ENCODE peak calls at places on chromosome 19, in four cellular contexts. One of them, this sample, is unnamed.

GRCh38 chr19:8488351-8488750 is 14.1 kb downstream of the PRAM1 start:
- DNase-seq in cardiac fibroblast: no peak
- DNase-seq in Caco-2: no peak
- DNase-seq in Calu3: no peak
- DNase-seq in this sample: no peak

GRCh38 chr19:29941828-29942403 is at the start of gene URI1:
- DNase-seq in Calu3: peak; percentile 96
- DNase-seq in cardiac fibroblast: peak; percentile 88
- DNase-seq in Caco-2: peak; percentile 90
- DNase-seq in this sample: peak; percentile 97

GRCh38 chr19:37472165-37472564 is 3.0 kb downstream of the ZNF570 start:
- DNase-seq in cardiac fibroblast: no peak
- DNase-seq in Caco-2: no peak
- DNase-seq in Calu3: no peak
- DNase-seq in this sample: no peak

GRCh38 chr19:39389621-39390414 is 1.1 kb downstream of the PAF1 start:
- DNase-seq in cardiac fibroblast: no peak
- DNase-seq in Calu3: no peak
- DNase-seq in Caco-2: no peak
- DNase-seq in this sample: no peak

GRCh38 chr19:51097166-51097736 is 11.0 kb downstream of the CTU1 start:
- DNase-seq in Calu3: peak; percentile 93
- DNase-seq in Caco-2: peak; percentile 70
- DNase-seq in cardiac fibroblast: peak; percentile 66
- DNase-seq in this sample: no peak

GRCh38 chr19:14369399-14370168 is 11.7 kb upstream of the ADGRE5 start:
- DNase-seq in cardiac fibroblast: peak; percentile 58
- DNase-seq in Calu3: no peak
- DNase-seq in Caco-2: no peak
- DNase-seq in this sample: no peak

GRCh38 chr19:23070353-23070781 is 46.5 kb upstream of the ZNF730 start:
- DNase-seq in cardiac fibroblast: peak; percentile 36
- DNase-seq in Calu3: no peak
- DNase-seq in Caco-2: no peak
- DNase-seq in this sample: no peak

GRCh38 chr19:16040642-16041041 is 35.7 kb upstream of the TPM4 start:
- DNase-seq in Calu3: no peak
- DNase-seq in Caco-2: no peak
- DNase-seq in cardiac fibroblast: peak; percentile 91
- DNase-seq in this sample: no peak

GRCh38 chr19:3816566-3817218 is 30.5 kb upstream of the MATK start:
- DNase-seq in Calu3: no peak
- DNase-seq in cardiac fibroblast: no peak
- DNase-seq in Caco-2: no peak
- DNase-seq in this sample: no peak

GRCh38 chr19:47794526-47794925 is 9.8 kb downstream of the TPRX1 start:
- DNase-seq in Calu3: no peak
- DNase-seq in cardiac fibroblast: no peak
- DNase-seq in Caco-2: no peak
- DNase-seq in this sample: no peak

GRCh38 chr19:34555447-34555846 is 73.9 kb downstream of the WTIP start:
- DNase-seq in cardiac fibroblast: peak; percentile 1
- DNase-seq in Calu3: peak; percentile 36
- DNase-seq in Caco-2: no peak
- DNase-seq in this sample: no peak

GRCh38 chr19:27750697-27751391 is 1462.1 kb downstream of the UQCRFS1 start:
- DNase-seq in cardiac fibroblast: no peak
- DNase-seq in Calu3: no peak
- DNase-seq in Caco-2: no peak
- DNase-seq in this sample: no peak

GRCh38 chr19:55384576-55385235 is 614 bp upstream of the TMEM238 start:
- DNase-seq in Caco-2: no peak
- DNase-seq in cardiac fibroblast: no peak
- DNase-seq in Calu3: peak; percentile 34
- DNase-seq in this sample: no peak

GRCh38 chr19:5238700-5239099 is 101.9 kb downstream of the PTPRS start:
- DNase-seq in cardiac fibroblast: no peak
- DNase-seq in Caco-2: no peak
- DNase-seq in Calu3: no peak
- DNase-seq in this sample: no peak

GRCh38 chr19:5237190-5237780 is 103.3 kb downstream of the PTPRS start:
- DNase-seq in Calu3: no peak
- DNase-seq in cardiac fibroblast: no peak
- DNase-seq in Caco-2: no peak
- DNase-seq in this sample: no peak

GRCh38 chr19:5243878-5244277 is 96.7 kb downstream of the PTPRS start:
- DNase-seq in Calu3: no peak
- DNase-seq in cardiac fibroblast: no peak
- DNase-seq in Caco-2: no peak
- DNase-seq in this sample: no peak

GRCh38 chr19:5237939-5238480 is 102.6 kb downstream of the PTPRS start:
- DNase-seq in cardiac fibroblast: no peak
- DNase-seq in Caco-2: no peak
- DNase-seq in Calu3: no peak
- DNase-seq in this sample: no peak

DNA sequence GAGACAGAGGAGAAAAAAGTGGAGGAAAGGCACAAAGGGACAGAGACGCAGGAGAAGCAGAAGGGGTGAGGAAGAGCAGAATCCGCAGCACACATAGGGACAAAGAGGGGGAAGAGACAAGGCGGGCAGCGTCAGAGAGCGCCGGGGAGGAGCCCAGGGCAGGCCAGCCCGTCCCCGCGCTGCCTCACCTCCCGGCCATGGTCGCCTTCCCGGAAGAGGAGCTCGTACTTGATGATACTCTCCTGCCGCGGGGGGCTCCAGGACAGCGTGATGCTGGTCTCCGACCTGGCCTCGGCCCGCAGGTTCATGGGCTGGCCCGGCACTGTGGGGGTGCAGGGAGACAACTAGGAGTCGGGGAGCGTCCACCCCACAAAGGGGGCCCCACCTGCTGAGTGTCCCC is 100.6 kb downstream of the PTPRS start:
- DNase-seq in Caco-2: no peak
- DNase-seq in Calu3: no peak
- DNase-seq in cardiac fibroblast: no peak
- DNase-seq in this sample: no peak
- TF ChIP-seq CTCF in Caco-2: no peak
- TF ChIP-seq CTCF in Calu3: no peak
- TF ChIP-seq CTCF in cardiac fibroblast: no peak
- TF ChIP-seq CTCF in this sample: no peak

GRCh38 chr19:1590641-1591397 is 1.8 kb downstream of the MBD3 start:
- DNase-seq in Caco-2: no peak
- DNase-seq in Calu3: peak; percentile 43
- DNase-seq in cardiac fibroblast: peak; percentile 37
- DNase-seq in this sample: no peak
- TF ChIP-seq CTCF in Caco-2: no peak
- TF ChIP-seq CTCF in Calu3: no peak
- TF ChIP-seq CTCF in cardiac fibroblast: peak; percentile 58
- TF ChIP-seq CTCF in this sample: peak; percentile 41

GRCh38 chr19:7386308-7386707 is 37.6 kb downstream of the ARHGEF18 start:
- DNase-seq in Caco-2: peak; percentile 72
- DNase-seq in Calu3: no peak
- DNase-seq in cardiac fibroblast: no peak
- DNase-seq in this sample: no peak
- TF ChIP-seq CTCF in Caco-2: peak; percentile 39
- TF ChIP-seq CTCF in Calu3: no peak
- TF ChIP-seq CTCF in cardiac fibroblast: no peak
- TF ChIP-seq CTCF in this sample: no peak

GRCh38 chr19:45770192-45771101 is 1.4 kb upstream of the SIX5 start:
- DNase-seq in cardiac fibroblast: peak; percentile 99
- DNase-seq in Calu3: peak; percentile 96
- DNase-seq in Caco-2: peak; percentile 99
- DNase-seq in this sample: peak; percentile 99
- TF ChIP-seq CTCF in cardiac fibroblast: peak; percentile 61
- TF ChIP-seq CTCF in Calu3: peak; percentile 99
- TF ChIP-seq CTCF in Caco-2: peak; percentile 98
- TF ChIP-seq CTCF in this sample: peak; percentile 97

GRCh38 chr19:2666344-2666994 is 36.0 kb downstream of the GNG7 start:
- DNase-seq in Calu3: no peak
- DNase-seq in cardiac fibroblast: no peak
- DNase-seq in Caco-2: no peak
- DNase-seq in this sample: no peak

GRCh38 chr19:2665103-2665502 is 37.4 kb downstream of the GNG7 start:
- DNase-seq in cardiac fibroblast: no peak
- DNase-seq in Caco-2: no peak
- DNase-seq in Calu3: no peak
- DNase-seq in this sample: no peak

GRCh38 chr19:2659856-2660432 is 42.5 kb downstream of the GNG7 start:
- DNase-seq in Caco-2: no peak
- DNase-seq in cardiac fibroblast: no peak
- DNase-seq in Calu3: no peak
- DNase-seq in this sample: no peak

GRCh38 chr19:2663920-2664571 is 38.4 kb downstream of the GNG7 start:
- DNase-seq in cardiac fibroblast: peak; percentile 5
- DNase-seq in Calu3: no peak
- DNase-seq in Caco-2: no peak
- DNase-seq in this sample: no peak

DNA sequence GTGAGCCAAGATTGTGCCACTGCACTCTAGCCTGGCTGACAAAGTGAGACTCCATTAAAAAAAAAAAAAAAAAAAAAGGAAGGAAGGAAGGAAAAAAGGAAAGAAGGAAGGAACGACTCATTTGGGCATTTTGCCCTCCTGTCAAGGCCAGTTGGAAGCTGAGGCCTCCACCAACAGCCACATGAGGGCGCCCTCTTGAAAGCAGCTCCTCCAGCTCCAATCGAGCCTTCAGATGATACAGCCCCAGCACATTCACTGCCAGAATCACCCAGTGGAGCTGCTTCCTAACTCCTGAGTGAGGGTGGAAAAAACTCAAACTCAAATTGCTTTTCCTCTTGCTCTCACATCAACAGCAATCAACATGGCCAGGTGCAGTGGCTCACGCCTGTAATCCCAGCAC is 40.9 kb downstream of the GNG7 start:
- DNase-seq in Calu3: no peak
- DNase-seq in cardiac fibroblast: no peak
- DNase-seq in Caco-2: peak; percentile 62
- DNase-seq in this sample: no peak
- TF ChIP-seq CTCF in Calu3: no peak
- TF ChIP-seq CTCF in cardiac fibroblast: no peak
- TF ChIP-seq CTCF in Caco-2: peak; percentile 53
- TF ChIP-seq CTCF in this sample: peak; percentile 9

GRCh38 chr19:45467115-45467455 is 711 bp upstream of the FOSB start:
- DNase-seq in Caco-2: no peak
- DNase-seq in cardiac fibroblast: no peak
- DNase-seq in Calu3: no peak
- DNase-seq in this sample: no peak

GRCh38 chr19:45469132-45469834 is 1.5 kb downstream of the FOSB start:
- DNase-seq in Calu3: peak; percentile 98
- DNase-seq in cardiac fibroblast: peak; percentile 97
- DNase-seq in Caco-2: peak; percentile 93
- DNase-seq in this sample: peak; percentile 97

GRCh38 chr19:45467456-45468158 is at the start of gene FOSB:
- DNase-seq in Calu3: peak; percentile 96
- DNase-seq in cardiac fibroblast: peak; percentile 97
- DNase-seq in Caco-2: peak; percentile 97
- DNase-seq in this sample: peak; percentile 98

GRCh38 chr19:45468803-45469131 is 971 bp downstream of the FOSB start:
- DNase-seq in Caco-2: no peak
- DNase-seq in cardiac fibroblast: no peak
- DNase-seq in Calu3: no peak
- DNase-seq in this sample: peak; percentile 87

DNA sequence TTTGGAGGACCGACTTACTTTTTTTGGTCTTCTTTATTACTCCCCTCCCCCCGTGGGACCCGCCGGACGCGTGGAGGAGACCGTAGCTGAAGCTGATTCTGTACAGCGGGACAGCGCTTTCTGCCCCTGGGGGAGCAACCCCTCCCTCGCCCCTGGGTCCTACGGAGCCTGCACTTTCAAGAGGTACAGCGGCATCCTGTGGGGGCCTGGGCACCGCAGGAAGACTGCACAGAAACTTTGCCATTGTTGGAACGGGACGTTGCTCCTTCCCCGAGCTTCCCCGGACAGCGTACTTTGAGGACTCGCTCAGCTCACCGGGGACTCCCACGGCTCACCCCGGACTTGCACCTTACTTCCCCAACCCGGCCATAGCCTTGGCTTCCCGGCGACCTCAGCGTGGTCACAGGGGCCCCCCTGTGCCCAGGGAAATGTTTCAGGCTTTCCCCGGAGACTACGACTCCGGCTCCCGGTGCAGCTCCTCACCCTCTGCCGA is 409 bp downstream of the FOSB start:
- DNase-seq in cardiac fibroblast: no peak
- DNase-seq in Calu3: peak; percentile 58
- DNase-seq in Caco-2: no peak
- DNase-seq in this sample: no peak
- TF ChIP-seq CTCF in cardiac fibroblast: peak; percentile 3
- TF ChIP-seq CTCF in Calu3: no peak
- TF ChIP-seq CTCF in Caco-2: no peak
- TF ChIP-seq CTCF in this sample: peak; percentile 16

DNA sequence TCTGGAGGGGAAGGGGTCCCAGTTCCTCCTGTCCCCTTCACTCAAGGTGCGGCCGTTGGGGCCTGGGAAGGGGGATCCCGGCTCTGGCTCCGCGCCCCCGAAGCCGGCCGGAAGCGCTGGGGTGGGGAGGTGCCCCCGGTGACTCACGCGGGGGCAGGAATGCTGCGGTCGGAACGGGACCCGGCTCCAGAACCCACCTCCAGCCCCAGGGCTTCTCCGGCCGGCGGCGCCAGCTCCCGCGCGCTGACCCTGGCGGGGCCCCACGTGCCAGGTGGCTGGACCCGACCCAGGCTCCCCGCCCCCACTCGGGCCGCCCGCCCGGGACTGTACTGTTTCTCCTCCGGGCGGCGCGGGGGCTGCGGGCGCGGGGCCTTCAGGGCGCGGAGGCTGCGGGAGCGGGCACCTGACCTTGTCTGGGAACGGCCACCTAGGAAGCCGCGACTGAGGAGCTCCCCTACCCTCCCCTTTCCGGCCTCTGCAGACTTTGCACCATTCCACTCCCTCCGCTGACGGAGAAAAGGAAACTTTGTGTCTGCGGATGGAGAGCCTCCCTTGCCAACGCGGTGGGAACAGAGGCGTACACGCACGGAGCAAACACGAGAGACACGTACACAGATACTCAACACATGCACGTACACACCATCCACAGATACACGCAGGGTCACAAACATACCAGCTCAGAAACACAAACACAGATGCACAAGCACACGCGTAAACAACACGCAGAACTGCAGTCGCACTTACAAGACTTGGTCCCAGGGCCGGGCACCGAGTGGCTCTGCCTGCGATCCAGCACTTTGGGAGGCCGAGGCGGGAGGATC is 7.2 kb downstream of the AXL start:
- DNase-seq in cardiac fibroblast: peak; percentile 92
- DNase-seq in Caco-2: peak; percentile 82
- DNase-seq in Calu3: peak; percentile 95
- DNase-seq in this sample: peak; percentile 92
- TF ChIP-seq CTCF in cardiac fibroblast: peak; percentile 5
- TF ChIP-seq CTCF in Caco-2: peak; percentile 10
- TF ChIP-seq CTCF in Calu3: no peak
- TF ChIP-seq CTCF in this sample: peak; percentile 28

GRCh38 chr19:41646589-41647204 is 19.8 kb upstream of the CEACAM4 start:
- DNase-seq in Caco-2: no peak
- DNase-seq in Calu3: no peak
- DNase-seq in cardiac fibroblast: peak; percentile 3
- DNase-seq in this sample: no peak
- TF ChIP-seq CTCF in Caco-2: no peak
- TF ChIP-seq CTCF in Calu3: peak; percentile 31
- TF ChIP-seq CTCF in cardiac fibroblast: peak; percentile 51
- TF ChIP-seq CTCF in this sample: peak; percentile 33

GRCh38 chr19:45506991-45507863 is at the start of gene VASP:
- DNase-seq in cardiac fibroblast: peak; percentile 84
- DNase-seq in Calu3: peak; percentile 93
- DNase-seq in Caco-2: peak; percentile 89
- DNase-seq in this sample: peak; percentile 89
- TF ChIP-seq CTCF in cardiac fibroblast: no peak
- TF ChIP-seq CTCF in Calu3: no peak
- TF ChIP-seq CTCF in Caco-2: no peak
- TF ChIP-seq CTCF in this sample: no peak

GRCh38 chr19:18866800-18867123 is 29.2 kb downstream of the CERS1 start:
- DNase-seq in Caco-2: no peak
- DNase-seq in cardiac fibroblast: no peak
- DNase-seq in Calu3: no peak
- DNase-seq in this sample: no peak
- TF ChIP-seq CTCF in Caco-2: no peak
- TF ChIP-seq CTCF in cardiac fibroblast: no peak
- TF ChIP-seq CTCF in Calu3: no peak
- TF ChIP-seq CTCF in this sample: no peak